ENCODE peak calls at places on chromosomes 7 and 10, in seven cellular contexts. G is HepG2, Q is GM12891, L is K562, N is SK-N-SH, D is GM12892, M is GM12878. T is an unnamed sample.

GRCh38 chr10:114703377-114704125 is 45.5 kb upstream of the ABLIM1 start:
- DNase-seq in D (no peak), L (peak; percentile 4), G (peak; percentile 13), N (peak; percentile 64), M (no peak), Q (no peak), T (peak; percentile 48)

GRCh38 chr10:50501478-50501877 is 122.3 kb downstream of the SGMS1 start:
- DNase-seq in M (no peak), D (no peak), L (peak; percentile 29), N (no peak), G (peak; percentile 7), Q (no peak), T (no peak)

GRCh38 chr10:97010695-97011206 is 175.0 kb downstream of the SLIT1 start:
- DNase-seq in M (no peak), Q (no peak), L (no peak), G (no peak), N (no peak), D (no peak), T (peak; percentile 32)

GRCh38 chr10:12780634-12781601 is 220.6 kb downstream of the CCDC3 start:
- DNase-seq in D (no peak), G (no peak), M (no peak), N (no peak), Q (no peak), L (no peak), T (no peak)

GRCh38 chr7:156435486-156436231 is 204.9 kb upstream of the RNF32 start:
- DNase-seq in G (no peak), L (no peak), M (no peak), D (no peak), N (no peak), Q (no peak), T (no peak)

GRCh38 chr7:135842446-135843175 is 94.0 kb upstream of the FAM180A start:
- DNase-seq in M (no peak), Q (no peak), L (no peak), G (no peak), N (no peak), D (no peak), T (no peak)

GRCh38 chr7:102463841-102464576 is 654 bp downstream of the ALKBH4 start:
- DNase-seq in L (peak; percentile 46), D (no peak), N (peak; percentile 76), G (no peak), M (no peak), Q (no peak), T (no peak)

GRCh38 chr7:79376297-79377025 is 77.0 kb downstream of the MAGI2 start:
- DNase-seq in L (no peak), Q (no peak), G (no peak), M (no peak), D (no peak), N (no peak), T (no peak)

GRCh38 chr10:72375173-72375572 is 20.5 kb upstream of the DNAJB12 start:
- DNase-seq in L (no peak), Q (no peak), D (no peak), N (no peak), G (no peak), M (no peak), T (no peak)

GRCh38 chr7:92987543-92987942 is 130.2 kb downstream of the SAMD9 start:
- DNase-seq in D (no peak), L (no peak), Q (no peak), G (no peak), M (no peak), N (no peak), T (no peak)

GRCh38 chr7:92547579-92547978 is 19.0 kb downstream of the RBM48 start:
- DNase-seq in N (no peak), M (no peak), G (no peak), L (no peak), D (no peak), Q (no peak), T (no peak)

GRCh38 chr10:112951349-112952281 is 1.6 kb downstream of the TCF7L2 start:
- DNase-seq in M (no peak), Q (no peak), G (peak; percentile 86), L (peak; percentile 59), D (no peak), N (peak; percentile 75), T (peak; percentile 76)

GRCh38 chr7:42128703-42129102 is 108.3 kb downstream of the GLI3 start:
- DNase-seq in M (no peak), L (no peak), G (no peak), D (no peak), N (no peak), Q (no peak), T (no peak)

GRCh38 chr7:42736931-42737330 is 174.9 kb downstream of the C7orf25 start:
- DNase-seq in Q (no peak), G (no peak), D (no peak), N (no peak), L (no peak), M (no peak), T (no peak)

GRCh38 chr10:96402417-96403305 is 43.9 kb upstream of the OPALIN start:
- DNase-seq in G (no peak), N (no peak), M (no peak), Q (no peak), L (no peak), D (no peak), T (no peak)

GRCh38 chr10:71337219-71337625 is 18.2 kb downstream of the SLC29A3 start:
- DNase-seq in D (no peak), M (no peak), G (no peak), Q (no peak), N (no peak), L (no peak), T (peak; percentile 49)

GRCh38 chr10:71336632-71337031 is 17.6 kb downstream of the SLC29A3 start:
- DNase-seq in D (no peak), Q (no peak), M (no peak), L (no peak), N (no peak), G (no peak), T (no peak)

GRCh38 chr10:71339796-71340589 is 20.9 kb downstream of the SLC29A3 start:
- DNase-seq in G (peak; percentile 99), N (no peak), D (no peak), Q (no peak), L (peak; percentile 54), M (no peak), T (no peak)

GRCh38 chr10:71335173-71335572 is 16.1 kb downstream of the SLC29A3 start:
- DNase-seq in D (no peak), L (no peak), M (no peak), G (no peak), Q (no peak), N (no peak), T (no peak)

DNA sequence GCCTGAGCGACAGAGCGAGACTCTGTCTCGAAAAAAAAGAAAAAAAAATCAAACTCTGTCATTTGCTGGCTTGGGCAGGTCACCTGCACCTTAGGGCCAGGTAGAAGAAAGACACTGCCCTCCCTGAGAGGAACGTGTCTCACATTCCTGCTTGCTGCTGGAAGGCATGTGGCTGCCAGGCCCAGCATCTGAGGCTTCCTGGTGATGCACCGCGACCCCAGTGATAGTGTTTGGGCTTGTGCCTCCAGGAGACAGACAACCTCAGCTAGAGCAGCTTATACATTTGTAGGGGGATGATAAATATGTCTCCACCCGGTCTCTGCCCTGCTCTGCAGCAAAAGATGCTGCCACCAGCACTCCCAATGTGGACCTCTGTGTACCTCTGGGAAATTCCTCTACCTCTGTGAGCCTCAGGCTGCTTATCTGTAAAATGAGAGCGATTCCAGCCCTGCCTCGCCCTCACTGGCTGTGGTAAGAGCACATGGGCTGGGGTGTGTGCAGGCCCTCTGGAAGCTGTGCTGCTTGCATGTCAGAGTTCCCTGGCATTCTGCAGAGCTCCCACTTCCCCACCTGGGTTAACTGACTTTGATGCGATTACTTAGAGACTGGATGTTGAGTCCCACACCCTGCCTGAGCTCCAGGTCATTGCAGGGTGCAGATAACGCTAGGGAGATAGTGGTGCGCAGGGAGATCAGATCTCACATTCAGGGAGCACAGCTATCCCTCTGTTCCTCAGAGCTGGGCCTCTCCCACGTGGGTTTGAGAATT is 19.9 kb downstream of the SLC29A3 start:
- DNase-seq in G (no peak), N (peak; percentile 48), Q (no peak), L (peak; percentile 60), D (no peak), M (no peak), T (no peak)
- TF ChIP-seq TAF1 in G (no peak), N (no peak), Q (no peak), L (no peak), D (no peak), M (no peak), T (no peak)

GRCh38 chr7:68119411-68119810 is 1122.8 kb downstream of the TYW1 start:
- DNase-seq in M (no peak), G (no peak), D (no peak), Q (no peak), L (no peak), N (no peak), T (no peak)

GRCh38 chr7:68121056-68121455 is 1124.4 kb downstream of the TYW1 start:
- DNase-seq in M (no peak), N (no peak), D (no peak), G (no peak), L (no peak), Q (no peak), T (no peak)

GRCh38 chr7:68125173-68125572 is 1128.5 kb downstream of the TYW1 start:
- DNase-seq in G (no peak), D (no peak), L (no peak), N (no peak), M (no peak), Q (no peak), T (no peak)

GRCh38 chr7:68121655-68122054 is 1125.0 kb downstream of the TYW1 start:
- DNase-seq in D (no peak), Q (no peak), G (no peak), M (no peak), L (no peak), N (peak; percentile 79), T (no peak)

GRCh38 chr7:68122806-68123205 is 1126.2 kb downstream of the TYW1 start:
- DNase-seq in D (no peak), Q (no peak), G (no peak), N (no peak), L (no peak), M (no peak), T (no peak)
- TF ChIP-seq TAF1 in D (no peak), Q (no peak), G (no peak), N (no peak), L (no peak), M (no peak), T (no peak)

GRCh38 chr7:55476071-55476803 is 96.1 kb downstream of the VOPP1 start:
- DNase-seq in G (no peak), D (no peak), N (no peak), M (no peak), L (no peak), Q (no peak), T (no peak)
- TF ChIP-seq TAF1 in G (no peak), D (no peak), N (no peak), M (no peak), L (no peak), Q (no peak), T (no peak)

GRCh38 chr10:88992945-88993537 is 2.4 kb downstream of the FAS start:
- DNase-seq in Q (no peak), M (no peak), D (no peak), L (no peak), G (no peak), N (no peak), T (no peak)

GRCh38 chr10:88991900-88992237 is 1.3 kb downstream of the FAS start:
- DNase-seq in G (no peak), L (no peak), D (no peak), N (no peak), M (no peak), Q (no peak), T (no peak)

GRCh38 chr10:88989824-88990527 is 622 bp upstream of the FAS start:
- DNase-seq in L (no peak), M (no peak), Q (no peak), D (no peak), N (no peak), G (no peak), T (no peak)

GRCh38 chr10:88990528-88991160 is at the start of gene FAS:
- DNase-seq in L (no peak), Q (no peak), D (peak; percentile 48), N (peak; percentile 65), M (peak; percentile 80), G (peak; percentile 27), T (peak; percentile 74)

GRCh38 chr10:88991161-88991899 is 732 bp downstream of the FAS start:
- DNase-seq in M (no peak), L (peak; percentile 12), G (peak; percentile 54), D (peak; percentile 50), Q (no peak), N (peak; percentile 74), T (no peak)
- TF ChIP-seq TAF1 in M (peak; percentile 81), L (no peak), G (peak; percentile 40), D (peak; percentile 79), Q (peak; percentile 59), N (peak; percentile 56), T (peak; percentile 42)

T was measured in H1.